ENCODE peak calls at places on chromosomes 12 and 14, in seven cellular contexts. Q is H1, X is H9, F is mesendoderm, T is mesenchymal stem cell, L is IMR-90, H is trophoblast cell. N is an unnamed sample.

GRCh38 chr12:13001725-13002040 is 1.6 kb upstream of the HEBP1 start:
- DNase-seq in Q (no peak), X (no peak), F (peak), T (no peak), L (no peak), H (no peak), N (no peak)

GRCh38 chr12:114671664-114672476 is 12.1 kb downstream of the TBX3 start:
- DNase-seq in Q (peak), X (peak), F (peak), T (peak), L (peak), H (no peak), N (peak)

GRCh38 chr12:131397493-131398181 is 313.3 kb upstream of the SFSWAP start:
- DNase-seq in Q (no peak), X (no peak), F (no peak), T (no peak), L (no peak), H (no peak), N (no peak)

GRCh38 chr14:52998376-52999010 is 47.6 kb upstream of the FERMT2 start:
- DNase-seq in Q (no peak), X (no peak), F (no peak), T (peak), L (peak), H (no peak), N (no peak)

GRCh38 chr12:108814462-108815211 is 42.7 kb downstream of the SSH1 start:
- DNase-seq in Q (no peak), X (no peak), F (no peak), T (no peak), L (no peak), H (no peak), N (no peak)

GRCh38 chr12:68508536-68509050 is 102.1 kb upstream of the RAP1B start:
- DNase-seq in Q (no peak), X (no peak), F (no peak), T (no peak), L (no peak), H (no peak), N (no peak)

GRCh38 chr12:58725400-58726105 is 194.8 kb downstream of the LRIG3 start:
- DNase-seq in Q (no peak), X (no peak), F (no peak), T (no peak), L (no peak), H (no peak), N (no peak)

GRCh38 chr12:46224401-46224800 is 44.4 kb downstream of the SLC38A1 start:
- DNase-seq in Q (no peak), X (no peak), F (no peak), T (no peak), L (peak), H (no peak), N (no peak)

GRCh38 chr12:2268478-2269286 is 215.9 kb downstream of the CACNA1C start:
- DNase-seq in Q (no peak), X (no peak), F (peak), T (peak), L (peak), H (peak), N (no peak)

GRCh38 chr12:25364529-25365339 is 114.0 kb upstream of the KRAS start:
- DNase-seq in Q (no peak), X (no peak), F (peak), T (no peak), L (no peak), H (no peak), N (no peak)

GRCh38 chr14:69107407-69108003 is 45.4 kb downstream of the DCAF5 start:
- DNase-seq in Q (no peak), X (peak), F (peak), T (peak), L (peak), H (peak), N (no peak)

GRCh38 chr14:24186831-24187537 is 1.6 kb downstream of the IPO4 start:
- DNase-seq in Q (no peak), X (no peak), F (no peak), T (no peak), L (no peak), H (no peak), N (no peak)

GRCh38 chr12:70638639-70639349 is 1.6 kb upstream of the PTPRB start:
- DNase-seq in Q (no peak), X (no peak), F (no peak), T (no peak), L (no peak), H (no peak), N (no peak)

GRCh38 chr12:106267535-106267934 is 19.7 kb upstream of the CKAP4 start:
- DNase-seq in Q (no peak), X (no peak), F (peak), T (no peak), L (no peak), H (no peak), N (no peak)

GRCh38 chr12:125509195-125509594 is 444.0 kb downstream of the AACS start:
- DNase-seq in Q (no peak), X (no peak), F (no peak), T (no peak), L (no peak), H (no peak), N (no peak)

GRCh38 chr12:15701212-15701611 is 88.0 kb downstream of the EPS8 start:
- DNase-seq in Q (no peak), X (no peak), F (no peak), T (peak), L (peak), H (no peak), N (no peak)

GRCh38 chr14:75422169-75422568 is 5.7 kb upstream of the JDP2 start:
- DNase-seq in Q (no peak), X (no peak), F (no peak), T (peak), L (peak), H (no peak), N (no peak)

DNA sequence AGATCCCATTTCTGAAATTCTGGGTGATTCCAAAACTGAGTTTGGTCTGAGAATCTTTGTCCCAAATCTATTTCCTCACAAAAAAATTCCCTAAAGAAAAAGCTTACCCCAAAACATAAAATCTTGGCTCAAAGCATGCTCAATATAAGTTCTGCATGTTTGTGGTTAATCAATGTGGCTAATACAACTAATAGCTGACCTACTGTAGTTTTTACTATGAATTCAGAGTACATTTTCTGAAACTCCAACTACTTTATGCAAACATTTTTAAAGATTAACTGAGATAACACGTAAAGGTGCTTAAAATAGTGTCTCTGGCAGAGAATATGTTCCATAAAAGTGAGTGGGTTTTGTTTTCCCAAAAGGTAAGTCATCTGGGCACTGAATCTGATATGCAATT is 133.1 kb downstream of the MED13L start:
- DNase-seq in Q (no peak), X (no peak), F (no peak), T (no peak), L (no peak), H (no peak), N (no peak)
- H3K27ac ChIP-seq in Q (no peak), X (no peak), F (no peak), T (peak), L (no peak), H (peak), N (peak)

DNA sequence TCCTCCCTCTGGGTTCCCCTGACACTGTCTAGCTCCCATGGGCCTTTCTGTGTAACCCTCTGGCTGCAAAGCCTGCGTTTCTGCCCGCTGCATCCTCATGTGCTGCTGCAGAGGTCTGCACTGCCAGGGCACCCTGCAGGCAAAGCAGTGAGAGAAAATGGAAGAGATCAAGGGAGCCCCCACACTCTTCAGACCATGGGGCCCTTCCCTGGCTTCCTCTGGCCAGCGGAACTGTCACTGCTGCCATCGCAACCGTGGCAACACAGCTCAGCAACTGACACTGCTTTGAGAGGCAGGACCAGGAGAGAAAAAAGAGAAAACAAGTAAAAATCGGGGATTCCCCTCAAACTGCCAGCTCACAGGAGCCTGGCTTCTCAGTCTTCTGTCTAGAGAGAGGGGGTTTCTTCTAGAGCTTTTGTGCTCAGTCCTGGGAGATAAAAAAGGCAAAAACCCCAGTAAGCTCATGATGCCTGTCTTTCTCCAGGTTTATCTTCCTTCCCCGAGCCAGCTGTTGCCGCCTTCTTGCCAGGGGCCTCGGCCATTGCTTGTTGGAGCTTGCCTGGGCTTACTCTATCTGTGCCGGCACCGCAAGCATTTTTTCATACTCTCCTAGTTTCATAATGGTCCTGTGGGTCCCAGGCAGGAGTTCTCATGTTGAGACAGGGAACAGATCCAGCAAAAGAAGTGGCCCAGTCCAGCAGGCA is 39.0 kb downstream of the C14orf132 start:
- DNase-seq in Q (no peak), X (no peak), F (no peak), T (no peak), L (no peak), H (no peak), N (no peak)
- H3K4ac ChIP-seq in Q (no peak), X (no peak), F (no peak), T (no peak), L (no peak), H (no peak), N (no peak)

GRCh38 chr14:60204843-60205774 is 39.9 kb upstream of the DHRS7 start:
- DNase-seq in Q (no peak), X (no peak), F (no peak), T (no peak), L (no peak), H (no peak), N (no peak)
- H3K27ac ChIP-seq in Q (no peak), X (peak), F (no peak), T (no peak), L (no peak), H (no peak), N (no peak)

GRCh38 chr14:99459491-99460100 is 21.1 kb downstream of the SETD3 start:
- DNase-seq in Q (no peak), X (no peak), F (no peak), T (no peak), L (no peak), H (no peak), N (no peak)

GRCh38 chr14:99463974-99464373 is 16.7 kb downstream of the SETD3 start:
- DNase-seq in Q (no peak), X (no peak), F (no peak), T (no peak), L (no peak), H (no peak), N (no peak)

GRCh38 chr14:99462211-99462610 is 18.4 kb downstream of the SETD3 start:
- DNase-seq in Q (peak), X (no peak), F (no peak), T (no peak), L (no peak), H (peak), N (no peak)

GRCh38 chr14:99460793-99461192 is 19.9 kb downstream of the SETD3 start:
- DNase-seq in Q (peak), X (peak), F (peak), T (no peak), L (no peak), H (peak), N (no peak)

DNA sequence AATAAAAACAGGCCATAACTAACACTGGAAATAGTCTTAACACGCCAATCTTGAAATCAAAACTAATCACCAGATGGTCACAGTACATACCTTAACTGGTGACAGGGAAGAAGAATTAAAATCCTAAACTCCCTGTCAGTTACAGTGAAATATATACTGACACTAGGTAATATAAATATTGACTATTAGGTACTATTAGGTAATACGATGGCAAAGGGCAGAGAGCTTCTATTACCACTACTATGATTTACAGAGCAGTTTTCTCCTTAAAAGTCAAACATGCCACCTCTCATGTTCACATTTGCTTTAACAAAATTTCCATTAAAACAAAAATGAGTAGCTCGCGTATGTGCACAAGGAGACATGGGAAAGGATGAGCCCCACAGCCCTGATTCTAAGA is 19.2 kb downstream of the SETD3 start:
- DNase-seq in Q (peak), X (no peak), F (no peak), T (no peak), L (no peak), H (no peak), N (no peak)
- H3K4ac ChIP-seq in Q (no peak), X (no peak), F (no peak), T (no peak), L (no peak), H (no peak), N (no peak)

GRCh38 chr14:55071051-55071450 is 19.6 kb downstream of the MAPK1IP1L start:
- DNase-seq in Q (no peak), X (no peak), F (no peak), T (peak), L (peak), H (peak), N (no peak)
- H3K27ac ChIP-seq in Q (no peak), X (no peak), F (no peak), T (no peak), L (peak), H (no peak), N (no peak)

GRCh38 chr12:38120438-38120837 is 196.1 kb upstream of the ALG10B start:
- DNase-seq in Q (no peak), X (no peak), F (no peak), T (no peak), L (no peak), H (no peak), N (no peak)
- H3K4ac ChIP-seq in Q (no peak), X (no peak), F (no peak), T (no peak), L (no peak), H (no peak), N (no peak)

GRCh38 chr12:56086096-56086495 is 6.1 kb downstream of the ERBB3 start:
- DNase-seq in Q (no peak), X (no peak), F (peak), T (no peak), L (no peak), H (peak), N (no peak)
- H3K27ac ChIP-seq in Q (no peak), X (no peak), F (no peak), T (no peak), L (no peak), H (peak), N (no peak)

GRCh38 chr14:61618448-61618847 is 76.9 kb upstream of the HIF1A start:
- DNase-seq in Q (no peak), X (no peak), F (no peak), T (no peak), L (no peak), H (no peak), N (no peak)
- H3K4ac ChIP-seq in Q (no peak), X (no peak), F (no peak), T (no peak), L (no peak), H (no peak), N (no peak)

DNA sequence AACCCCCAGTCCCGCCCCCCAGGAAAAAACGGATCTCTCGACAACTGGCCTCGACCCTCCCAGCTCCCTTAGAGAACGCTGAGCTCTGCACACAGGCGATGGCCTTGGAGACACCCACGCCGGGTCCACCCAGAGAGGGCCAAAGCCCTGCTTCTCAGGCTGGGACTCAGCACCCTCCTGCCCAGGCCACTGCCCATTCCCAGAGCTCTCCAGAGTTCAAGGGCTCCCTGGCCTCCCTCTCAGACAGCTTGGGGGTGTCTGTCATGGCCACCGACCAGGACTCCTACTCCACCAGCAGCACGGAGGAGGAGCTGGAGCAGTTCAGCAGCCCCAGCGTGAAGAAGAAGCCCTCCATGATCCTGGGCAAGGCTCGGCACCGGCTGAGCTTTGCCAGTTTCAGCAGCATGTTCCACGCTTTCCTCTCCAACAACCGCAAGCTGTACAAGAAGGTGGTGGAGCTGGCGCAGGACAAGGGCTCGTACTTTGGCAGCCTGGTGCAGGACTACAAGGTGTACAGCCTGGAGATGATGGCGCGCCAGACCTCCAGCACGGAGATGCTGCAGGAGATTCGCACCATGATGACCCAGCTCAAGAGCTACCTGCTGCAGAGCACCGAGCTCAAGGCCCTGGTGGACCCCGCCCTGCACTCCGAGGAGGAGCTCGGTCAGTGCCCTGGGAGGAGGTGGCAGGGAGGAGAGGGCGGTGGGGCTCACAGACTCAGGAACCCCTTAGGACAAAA is 95.8 kb downstream of the LGMN start:
- DNase-seq in Q (no peak), X (no peak), F (no peak), T (no peak), L (no peak), H (no peak), N (no peak)
- H3K27ac ChIP-seq in Q (no peak), X (no peak), F (no peak), T (no peak), L (no peak), H (no peak), N (no peak)